ENCODE peak calls at places on chromosomes 7 and 10, in four cellular contexts. I is NCI-H1694 treated with DMSO at 0.1 percent for 48 hours, Q is NCI-H446, G is Kasumi-1. M is an unnamed sample.
A peak's percentile ranks its signal among the peaks of the same experiment; 100 is the strongest.

GRCh38 chr10:111273635-111274034 is 196.8 kb downstream of the ADRA2A start:
- DNase-seq in I (no peak), Q (no peak), G (no peak), M (no peak)

GRCh38 chr10:15504101-15504840 is 133.2 kb upstream of the FAM171A1 start:
- DNase-seq in I (no peak), Q (no peak), G (no peak), M (no peak)

GRCh38 chr7:18780266-18780665 is 284.7 kb downstream of the HDAC9 start:
- DNase-seq in I (no peak), Q (no peak), G (no peak), M (no peak)

GRCh38 chr10:86248062-86248461 is 118.5 kb downstream of the GRID1 start:
- DNase-seq in I (no peak), Q (no peak), G (no peak), M (no peak)

GRCh38 chr7:5477723-5478531 is 54.3 kb upstream of the TNRC18 start:
- DNase-seq in I (peak; percentile 91), Q (peak; percentile 85), G (peak; percentile 38), M (no peak)

GRCh38 chr10:78919111-78919966 is 149.4 kb upstream of the ZMIZ1 start:
- DNase-seq in I (no peak), Q (no peak), G (no peak), M (no peak)

GRCh38 chr7:81447351-81447952 is 322.4 kb downstream of the HGF start:
- DNase-seq in I (peak; percentile 79), Q (peak; percentile 60), G (peak; percentile 50), M (peak; percentile 49)

GRCh38 chr7:115230882-115231508 is 309.1 kb downstream of the MDFIC start:
- DNase-seq in I (peak; percentile 29), Q (peak; percentile 60), G (peak; percentile 14), M (peak; percentile 3)

GRCh38 chr7:155203882-155204691 is 93.6 kb upstream of the INSIG1 start:
- DNase-seq in I (no peak), Q (no peak), G (no peak), M (no peak)

GRCh38 chr10:13485623-13486022 is 43.2 kb downstream of the BEND7 start:
- DNase-seq in I (no peak), Q (no peak), G (no peak), M (no peak)

GRCh38 chr10:74500026-74500704 is 326.2 kb upstream of the KAT6B start:
- DNase-seq in I (no peak), Q (no peak), G (no peak), M (no peak)

GRCh38 chr10:43162604-43163003 is 24.4 kb downstream of the CSGALNACT2 start:
- DNase-seq in I (no peak), Q (no peak), G (no peak), M (no peak)

GRCh38 chr10:127417031-127417430 is 132.1 kb upstream of the NPS start:
- DNase-seq in I (no peak), Q (no peak), G (no peak), M (no peak)

GRCh38 chr10:123624086-123624485 is 42.1 kb upstream of the GPR26 start:
- DNase-seq in I (no peak), Q (no peak), G (no peak), M (no peak)

GRCh38 chr7:28224172-28224571 is 43.6 kb upstream of the JAZF1 start:
- DNase-seq in I (no peak), Q (no peak), G (no peak), M (no peak)

GRCh38 chr10:125599194-125599593 is 83.8 kb downstream of the TEX36 start:
- DNase-seq in I (no peak), Q (no peak), G (no peak), M (no peak)

GRCh38 chr7:84916161-84916560 is 270.7 kb downstream of the SEMA3D start:
- DNase-seq in I (no peak), Q (no peak), G (no peak), M (no peak)

GRCh38 chr7:564176-564890 is 44.7 kb upstream of the PDGFA start:
- DNase-seq in I (no peak), Q (no peak), G (no peak), M (no peak)

GRCh38 chr7:140688341-140688740 is 8.2 kb upstream of the NDUFB2 start:
- DNase-seq in I (no peak), Q (no peak), G (no peak), M (no peak)

GRCh38 chr10:20407421-20407820 is 489.7 kb downstream of the NEBL start:
- DNase-seq in I (no peak), Q (no peak), G (no peak), M (no peak)

GRCh38 chr7:3721422-3721821 is 420.4 kb downstream of the SDK1 start:
- DNase-seq in I (no peak), Q (no peak), G (no peak), M (no peak)

GRCh38 chr7:1101580-1102431 is 13.9 kb downstream of the GPER1 start:
- DNase-seq in I (no peak), Q (no peak), G (no peak), M (no peak)

GRCh38 chr7:93515144-93515543 is 59.4 kb downstream of the CALCR start:
- DNase-seq in I (no peak), Q (no peak), G (no peak), M (peak; percentile 7)

GRCh38 chr10:12419279-12419847 is 70.0 kb downstream of the CAMK1D start:
- DNase-seq in I (no peak), Q (no peak), G (no peak), M (no peak)

GRCh38 chr10:73902351-73902750 is 8.6 kb upstream of the PLAU start:
- DNase-seq in I (no peak), Q (no peak), G (peak; percentile 61), M (no peak)

GRCh38 chr10:32951111-32951510 is 6.9 kb downstream of the ITGB1 start:
- DNase-seq in I (no peak), Q (no peak), G (no peak), M (no peak)

GRCh38 chr10:36281871-36282331 is 639.8 kb upstream of the FZD8 start:
- DNase-seq in I (no peak), Q (no peak), G (no peak), M (no peak)

M was measured in pons.